ENCODE peak calls at places on chromosomes 3 and 15, in nine cellular contexts. One of them, this sample, is unnamed.

GRCh38 chr15:75061272-75061671 is 37.9 kb downstream of the PPCDC start:
- DNase-seq in AG10803: peak; percentile 59
- DNase-seq in IMR-90: peak; percentile 62
- DNase-seq in mammary epithelial cell: peak; percentile 52
- DNase-seq in CD8-positive, alpha-beta T cell: no peak
- DNase-seq in keratinocyte: no peak
- DNase-seq in cardiac fibroblast: no peak
- DNase-seq in choroid plexus epithelial cell: peak; percentile 67
- DNase-seq in foreskin fibroblast: peak; percentile 55
- DNase-seq in this sample: no peak

GRCh38 chr15:99863527-99864198 is 130.4 kb upstream of the LYSMD4 start:
- DNase-seq in AG10803: no peak
- DNase-seq in IMR-90: peak; percentile 10
- DNase-seq in mammary epithelial cell: no peak
- DNase-seq in CD8-positive, alpha-beta T cell: no peak
- DNase-seq in keratinocyte: no peak
- DNase-seq in cardiac fibroblast: no peak
- DNase-seq in choroid plexus epithelial cell: peak; percentile 10
- DNase-seq in foreskin fibroblast: no peak
- DNase-seq in this sample: no peak

GRCh38 chr3:36393563-36393962 is 13.3 kb downstream of the STAC start:
- DNase-seq in AG10803: peak; percentile 80
- DNase-seq in IMR-90: no peak
- DNase-seq in mammary epithelial cell: no peak
- DNase-seq in CD8-positive, alpha-beta T cell: no peak
- DNase-seq in keratinocyte: no peak
- DNase-seq in cardiac fibroblast: no peak
- DNase-seq in choroid plexus epithelial cell: peak; percentile 34
- DNase-seq in foreskin fibroblast: peak; percentile 11
- DNase-seq in this sample: no peak

GRCh38 chr15:92884813-92885461 is 15.2 kb upstream of the CHD2 start:
- DNase-seq in AG10803: no peak
- DNase-seq in IMR-90: peak; percentile 28
- DNase-seq in mammary epithelial cell: peak; percentile 43
- DNase-seq in CD8-positive, alpha-beta T cell: no peak
- DNase-seq in keratinocyte: no peak
- DNase-seq in cardiac fibroblast: no peak
- DNase-seq in choroid plexus epithelial cell: peak; percentile 35
- DNase-seq in foreskin fibroblast: no peak
- DNase-seq in this sample: no peak

GRCh38 chr3:187931111-187931510 is 185.8 kb upstream of the BCL6 start:
- DNase-seq in AG10803: no peak
- DNase-seq in IMR-90: no peak
- DNase-seq in mammary epithelial cell: no peak
- DNase-seq in CD8-positive, alpha-beta T cell: no peak
- DNase-seq in keratinocyte: no peak
- DNase-seq in cardiac fibroblast: no peak
- DNase-seq in choroid plexus epithelial cell: no peak
- DNase-seq in foreskin fibroblast: no peak
- DNase-seq in this sample: no peak

GRCh38 chr3:186621894-186622650 is 9.2 kb downstream of the AHSG start:
- DNase-seq in AG10803: no peak
- DNase-seq in IMR-90: no peak
- DNase-seq in mammary epithelial cell: no peak
- DNase-seq in CD8-positive, alpha-beta T cell: no peak
- DNase-seq in keratinocyte: no peak
- DNase-seq in cardiac fibroblast: no peak
- DNase-seq in choroid plexus epithelial cell: no peak
- DNase-seq in foreskin fibroblast: no peak
- DNase-seq in this sample: no peak

GRCh38 chr3:58573638-58574037 is 3.6 kb downstream of the FAM107A start:
- DNase-seq in AG10803: peak; percentile 29
- DNase-seq in IMR-90: no peak
- DNase-seq in mammary epithelial cell: no peak
- DNase-seq in CD8-positive, alpha-beta T cell: no peak
- DNase-seq in keratinocyte: no peak
- DNase-seq in cardiac fibroblast: peak; percentile 63
- DNase-seq in choroid plexus epithelial cell: no peak
- DNase-seq in foreskin fibroblast: peak; percentile 60
- DNase-seq in this sample: no peak

GRCh38 chr3:43515970-43516369 is 105.8 kb downstream of the ANO10 start:
- DNase-seq in AG10803: no peak
- DNase-seq in IMR-90: no peak
- DNase-seq in mammary epithelial cell: no peak
- DNase-seq in CD8-positive, alpha-beta T cell: no peak
- DNase-seq in keratinocyte: no peak
- DNase-seq in cardiac fibroblast: no peak
- DNase-seq in choroid plexus epithelial cell: no peak
- DNase-seq in foreskin fibroblast: no peak
- DNase-seq in this sample: no peak

GRCh38 chr3:51960386-51960785 is 5.2 kb downstream of the GPR62 start:
- DNase-seq in AG10803: no peak
- DNase-seq in IMR-90: no peak
- DNase-seq in mammary epithelial cell: no peak
- DNase-seq in CD8-positive, alpha-beta T cell: no peak
- DNase-seq in keratinocyte: no peak
- DNase-seq in cardiac fibroblast: no peak
- DNase-seq in choroid plexus epithelial cell: no peak
- DNase-seq in foreskin fibroblast: no peak
- DNase-seq in this sample: no peak

GRCh38 chr15:58190419-58190818 is 52.2 kb downstream of the AQP9 start:
- DNase-seq in AG10803: peak; percentile 28
- DNase-seq in IMR-90: peak; percentile 6
- DNase-seq in mammary epithelial cell: peak; percentile 81
- DNase-seq in CD8-positive, alpha-beta T cell: no peak
- DNase-seq in keratinocyte: no peak
- DNase-seq in cardiac fibroblast: no peak
- DNase-seq in choroid plexus epithelial cell: no peak
- DNase-seq in foreskin fibroblast: peak; percentile 41
- DNase-seq in this sample: no peak

GRCh38 chr3:69059688-69060087 is 7.6 kb upstream of the TMF1 start:
- DNase-seq in AG10803: no peak
- DNase-seq in IMR-90: no peak
- DNase-seq in mammary epithelial cell: no peak
- DNase-seq in CD8-positive, alpha-beta T cell: no peak
- DNase-seq in keratinocyte: no peak
- DNase-seq in cardiac fibroblast: no peak
- DNase-seq in choroid plexus epithelial cell: no peak
- DNase-seq in foreskin fibroblast: no peak
- DNase-seq in this sample: no peak

GRCh38 chr15:48144889-48145288 is 24.1 kb downstream of the SLC24A5 start:
- DNase-seq in AG10803: peak; percentile 14
- DNase-seq in IMR-90: peak; percentile 23
- DNase-seq in mammary epithelial cell: no peak
- DNase-seq in CD8-positive, alpha-beta T cell: no peak
- DNase-seq in keratinocyte: no peak
- DNase-seq in cardiac fibroblast: peak; percentile 1
- DNase-seq in choroid plexus epithelial cell: peak; percentile 66
- DNase-seq in foreskin fibroblast: peak; percentile 7
- DNase-seq in this sample: no peak

GRCh38 chr3:183108002-183108449 is 8.7 kb upstream of the MCCC1 start:
- DNase-seq in AG10803: no peak
- DNase-seq in IMR-90: peak; percentile 44
- DNase-seq in mammary epithelial cell: no peak
- DNase-seq in CD8-positive, alpha-beta T cell: no peak
- DNase-seq in keratinocyte: no peak
- DNase-seq in cardiac fibroblast: peak; percentile 24
- DNase-seq in choroid plexus epithelial cell: peak; percentile 38
- DNase-seq in foreskin fibroblast: peak; percentile 53
- DNase-seq in this sample: no peak

GRCh38 chr3:10758304-10759037 is 57.6 kb upstream of the SLC6A11 start:
- DNase-seq in AG10803: peak; percentile 72
- DNase-seq in IMR-90: peak; percentile 66
- DNase-seq in mammary epithelial cell: peak; percentile 62
- DNase-seq in CD8-positive, alpha-beta T cell: peak; percentile 31
- DNase-seq in keratinocyte: peak; percentile 58
- DNase-seq in cardiac fibroblast: peak; percentile 82
- DNase-seq in choroid plexus epithelial cell: peak; percentile 88
- DNase-seq in foreskin fibroblast: peak; percentile 79
- DNase-seq in this sample: no peak

GRCh38 chr3:171704002-171704401 is 106.3 kb downstream of the PLD1 start:
- DNase-seq in AG10803: peak; percentile 50
- DNase-seq in IMR-90: peak; percentile 37
- DNase-seq in mammary epithelial cell: peak; percentile 49
- DNase-seq in CD8-positive, alpha-beta T cell: peak; percentile 5
- DNase-seq in keratinocyte: peak; percentile 5
- DNase-seq in cardiac fibroblast: peak; percentile 70
- DNase-seq in choroid plexus epithelial cell: peak; percentile 72
- DNase-seq in foreskin fibroblast: peak; percentile 45
- DNase-seq in this sample: no peak

GRCh38 chr15:25134546-25134945 is 179.8 kb downstream of the SNRPN start:
- DNase-seq in AG10803: peak; percentile 0
- DNase-seq in IMR-90: peak; percentile 14
- DNase-seq in mammary epithelial cell: peak; percentile 1
- DNase-seq in CD8-positive, alpha-beta T cell: no peak
- DNase-seq in keratinocyte: no peak
- DNase-seq in cardiac fibroblast: peak; percentile 48
- DNase-seq in choroid plexus epithelial cell: peak; percentile 22
- DNase-seq in foreskin fibroblast: no peak
- DNase-seq in this sample: no peak

GRCh38 chr3:52004906-52005395 is 9.3 kb upstream of the RPL29 start:
- DNase-seq in AG10803: no peak
- DNase-seq in IMR-90: no peak
- DNase-seq in mammary epithelial cell: no peak
- DNase-seq in CD8-positive, alpha-beta T cell: no peak
- DNase-seq in keratinocyte: no peak
- DNase-seq in cardiac fibroblast: no peak
- DNase-seq in choroid plexus epithelial cell: no peak
- DNase-seq in foreskin fibroblast: no peak
- DNase-seq in this sample: no peak

GRCh38 chr3:141981084-141981483 is 104.6 kb downstream of the ATP1B3 start:
- DNase-seq in AG10803: no peak
- DNase-seq in IMR-90: no peak
- DNase-seq in mammary epithelial cell: peak; percentile 9
- DNase-seq in CD8-positive, alpha-beta T cell: no peak
- DNase-seq in keratinocyte: no peak
- DNase-seq in cardiac fibroblast: no peak
- DNase-seq in choroid plexus epithelial cell: no peak
- DNase-seq in foreskin fibroblast: no peak
- DNase-seq in this sample: no peak

DNA sequence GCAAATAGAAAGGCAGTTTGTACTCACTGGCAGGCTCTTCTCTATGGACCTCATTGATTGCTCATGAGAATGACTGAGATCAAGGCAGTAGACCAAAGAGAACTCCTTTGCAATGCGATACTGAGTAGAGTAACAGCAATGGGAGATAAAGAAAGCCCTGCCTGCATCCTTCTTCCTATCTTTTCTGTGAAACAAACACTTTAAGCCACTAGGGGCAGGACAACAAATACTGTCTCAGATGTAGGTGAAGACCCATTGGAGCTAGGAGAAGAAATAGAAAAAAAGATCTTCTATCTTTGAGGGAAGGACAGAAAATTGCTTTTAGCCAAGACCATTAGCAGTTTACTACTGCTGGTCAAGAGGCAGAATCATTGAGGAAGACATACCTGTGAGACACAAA is 117.6 kb upstream of the IGSF10 start:
- DNase-seq in AG10803: no peak
- DNase-seq in IMR-90: no peak
- DNase-seq in mammary epithelial cell: no peak
- DNase-seq in CD8-positive, alpha-beta T cell: no peak
- DNase-seq in keratinocyte: no peak
- DNase-seq in cardiac fibroblast: no peak
- DNase-seq in choroid plexus epithelial cell: no peak
- DNase-seq in foreskin fibroblast: no peak
- DNase-seq in this sample: no peak
- TF ChIP-seq CTCF in AG10803: no peak
- TF ChIP-seq CTCF in IMR-90: no peak
- TF ChIP-seq CTCF in mammary epithelial cell: no peak
- TF ChIP-seq CTCF in CD8-positive, alpha-beta T cell: no peak
- TF ChIP-seq CTCF in keratinocyte: peak; percentile 14
- TF ChIP-seq CTCF in cardiac fibroblast: no peak
- TF ChIP-seq CTCF in choroid plexus epithelial cell: no peak
- TF ChIP-seq CTCF in foreskin fibroblast: no peak
- TF ChIP-seq CTCF in this sample: no peak

GRCh38 chr3:197525706-197526105 is 30.1 kb downstream of the BDH1 start:
- DNase-seq in AG10803: peak; percentile 34
- DNase-seq in IMR-90: peak; percentile 21
- DNase-seq in mammary epithelial cell: no peak
- DNase-seq in CD8-positive, alpha-beta T cell: no peak
- DNase-seq in keratinocyte: no peak
- DNase-seq in cardiac fibroblast: peak; percentile 36
- DNase-seq in choroid plexus epithelial cell: peak; percentile 61
- DNase-seq in foreskin fibroblast: peak; percentile 28
- DNase-seq in this sample: no peak
- TF ChIP-seq CTCF in AG10803: peak; percentile 37
- TF ChIP-seq CTCF in IMR-90: peak; percentile 39
- TF ChIP-seq CTCF in mammary epithelial cell: peak; percentile 40
- TF ChIP-seq CTCF in CD8-positive, alpha-beta T cell: no peak
- TF ChIP-seq CTCF in keratinocyte: peak; percentile 37
- TF ChIP-seq CTCF in cardiac fibroblast: peak; percentile 32
- TF ChIP-seq CTCF in choroid plexus epithelial cell: peak; percentile 64
- TF ChIP-seq CTCF in foreskin fibroblast: peak; percentile 43
- TF ChIP-seq CTCF in this sample: no peak

GRCh38 chr3:128095222-128095703 is 28.3 kb downstream of the RUVBL1 start:
- DNase-seq in AG10803: peak; percentile 94
- DNase-seq in IMR-90: peak; percentile 83
- DNase-seq in mammary epithelial cell: peak; percentile 86
- DNase-seq in CD8-positive, alpha-beta T cell: peak; percentile 87
- DNase-seq in keratinocyte: peak; percentile 87
- DNase-seq in cardiac fibroblast: peak; percentile 91
- DNase-seq in choroid plexus epithelial cell: peak; percentile 90
- DNase-seq in foreskin fibroblast: peak; percentile 93
- DNase-seq in this sample: peak; percentile 82
- TF ChIP-seq CTCF in AG10803: peak; percentile 87
- TF ChIP-seq CTCF in IMR-90: peak; percentile 92
- TF ChIP-seq CTCF in mammary epithelial cell: peak; percentile 98
- TF ChIP-seq CTCF in CD8-positive, alpha-beta T cell: peak; percentile 69
- TF ChIP-seq CTCF in keratinocyte: peak; percentile 95
- TF ChIP-seq CTCF in cardiac fibroblast: peak; percentile 93
- TF ChIP-seq CTCF in choroid plexus epithelial cell: peak; percentile 93
- TF ChIP-seq CTCF in foreskin fibroblast: peak; percentile 84
- TF ChIP-seq CTCF in this sample: no peak

GRCh38 chr3:71453822-71454512 is 129.6 kb downstream of the FOXP1 start:
- DNase-seq in AG10803: no peak
- DNase-seq in IMR-90: no peak
- DNase-seq in mammary epithelial cell: no peak
- DNase-seq in CD8-positive, alpha-beta T cell: peak; percentile 17
- DNase-seq in keratinocyte: no peak
- DNase-seq in cardiac fibroblast: no peak
- DNase-seq in choroid plexus epithelial cell: no peak
- DNase-seq in foreskin fibroblast: no peak
- DNase-seq in this sample: no peak

GRCh38 chr3:71456826-71457225 is 126.7 kb downstream of the FOXP1 start:
- DNase-seq in AG10803: no peak
- DNase-seq in IMR-90: peak; percentile 15
- DNase-seq in mammary epithelial cell: no peak
- DNase-seq in CD8-positive, alpha-beta T cell: no peak
- DNase-seq in keratinocyte: no peak
- DNase-seq in cardiac fibroblast: no peak
- DNase-seq in choroid plexus epithelial cell: no peak
- DNase-seq in foreskin fibroblast: no peak
- DNase-seq in this sample: no peak

GRCh38 chr3:71454513-71455423 is 128.8 kb downstream of the FOXP1 start:
- DNase-seq in AG10803: no peak
- DNase-seq in IMR-90: no peak
- DNase-seq in mammary epithelial cell: no peak
- DNase-seq in CD8-positive, alpha-beta T cell: peak; percentile 18
- DNase-seq in keratinocyte: no peak
- DNase-seq in cardiac fibroblast: no peak
- DNase-seq in choroid plexus epithelial cell: no peak
- DNase-seq in foreskin fibroblast: no peak
- DNase-seq in this sample: no peak

GRCh38 chr3:71458895-71459294 is 124.6 kb downstream of the FOXP1 start:
- DNase-seq in AG10803: no peak
- DNase-seq in IMR-90: no peak
- DNase-seq in mammary epithelial cell: no peak
- DNase-seq in CD8-positive, alpha-beta T cell: no peak
- DNase-seq in keratinocyte: no peak
- DNase-seq in cardiac fibroblast: no peak
- DNase-seq in choroid plexus epithelial cell: no peak
- DNase-seq in foreskin fibroblast: no peak
- DNase-seq in this sample: no peak

GRCh38 chr3:71456155-71456554 is 127.4 kb downstream of the FOXP1 start:
- DNase-seq in AG10803: peak; percentile 21
- DNase-seq in IMR-90: peak; percentile 31
- DNase-seq in mammary epithelial cell: no peak
- DNase-seq in CD8-positive, alpha-beta T cell: no peak
- DNase-seq in keratinocyte: no peak
- DNase-seq in cardiac fibroblast: no peak
- DNase-seq in choroid plexus epithelial cell: peak; percentile 49
- DNase-seq in foreskin fibroblast: no peak
- DNase-seq in this sample: no peak
- TF ChIP-seq CTCF in AG10803: peak; percentile 28
- TF ChIP-seq CTCF in IMR-90: no peak
- TF ChIP-seq CTCF in mammary epithelial cell: peak; percentile 16
- TF ChIP-seq CTCF in CD8-positive, alpha-beta T cell: peak; percentile 50
- TF ChIP-seq CTCF in keratinocyte: no peak
- TF ChIP-seq CTCF in cardiac fibroblast: no peak
- TF ChIP-seq CTCF in choroid plexus epithelial cell: peak; percentile 51
- TF ChIP-seq CTCF in foreskin fibroblast: no peak
- TF ChIP-seq CTCF in this sample: no peak